ENCODE peak calls at places on chromosome 20, in seven cellular contexts. I is upper lobe of right lung; X is fibroblast of the aortic adventitia; S is neural crest cell; K is nephron progenitor cell; D is tibial nerve; V is activated CD8-positive, alpha-beta T cell treated with anti-CD3 and anti-CD28 coated beads for 36 hours. O is an unnamed sample.

GRCh38 chr20:18254615-18255014 is 33.7 kb upstream of the ZNF133 start:
- DNase-seq in S (no peak), I (no peak), X (no peak), V (no peak), D (no peak), K (no peak), O (no peak)

GRCh38 chr20:57329608-57330221 is at the start of gene SPO11:
- DNase-seq in K (peak), V (no peak), D (no peak), X (no peak), I (no peak), S (peak), O (no peak)

GRCh38 chr20:11906626-11907480 is 10.8 kb upstream of the BTBD3 start:
- DNase-seq in S (no peak), I (no peak), K (no peak), D (no peak), X (no peak), V (no peak), O (no peak)

GRCh38 chr20:57990396-57990987 is 238.0 kb downstream of the ANKRD60 start:
- DNase-seq in S (no peak), I (no peak), V (no peak), D (peak), K (no peak), X (peak), O (no peak)

GRCh38 chr20:25984933-25985332 is 288.3 kb upstream of the ZNF337 start:
- DNase-seq in V (peak), K (no peak), S (no peak), D (no peak), I (peak), X (no peak), O (peak)

GRCh38 chr20:37907677-37908397 is 4.9 kb downstream of the VSTM2L start:
- DNase-seq in X (peak), S (peak), I (no peak), V (no peak), D (no peak), K (peak), O (no peak)

GRCh38 chr20:14360386-14360785 is 23.0 kb upstream of the FLRT3 start:
- DNase-seq in D (no peak), S (no peak), V (no peak), K (no peak), I (no peak), X (peak), O (no peak)

GRCh38 chr20:50628326-50628725 is 63.0 kb downstream of the RIPOR3 start:
- DNase-seq in D (no peak), V (no peak), I (no peak), X (no peak), K (no peak), S (no peak), O (peak)

GRCh38 chr20:59525500-59526241 is 78.7 kb upstream of the PHACTR3 start:
- DNase-seq in D (peak), X (peak), S (peak), K (peak), I (peak), V (peak), O (peak)

GRCh38 chr20:32437391-32438074 is 79.4 kb downstream of the ASXL1 start:
- DNase-seq in D (no peak), I (no peak), K (no peak), V (peak), S (no peak), X (no peak), O (no peak)

GRCh38 chr20:5127204-5127858 is 523 bp downstream of the CDS2 start:
- DNase-seq in D (peak), K (peak), X (peak), S (peak), I (peak), V (peak), O (no peak)

GRCh38 chr20:43691928-43692524 is 25.1 kb downstream of the MYBL2 start:
- DNase-seq in S (peak), V (peak), I (no peak), D (peak), X (peak), K (peak), O (peak)

GRCh38 chr20:43699941-43700565 is 26.7 kb downstream of the GTSF1L start:
- DNase-seq in S (no peak), K (no peak), V (no peak), I (no peak), D (no peak), X (no peak), O (no peak)

GRCh38 chr20:43690943-43691598 is 24.2 kb downstream of the MYBL2 start:
- DNase-seq in X (no peak), D (no peak), K (no peak), V (no peak), S (no peak), I (no peak), O (no peak)

GRCh38 chr20:43694763-43695162 is 27.8 kb downstream of the MYBL2 start:
- DNase-seq in D (no peak), V (no peak), S (no peak), X (no peak), I (no peak), K (no peak), O (no peak)

GRCh38 chr20:43695571-43695970 is 28.7 kb downstream of the MYBL2 start:
- DNase-seq in S (no peak), V (no peak), I (no peak), D (no peak), X (no peak), K (no peak), O (no peak)
- TF ChIP-seq CTCF in S (no peak), V (no peak), I (no peak), D (no peak), X (no peak), K (no peak), O (no peak)

DNA sequence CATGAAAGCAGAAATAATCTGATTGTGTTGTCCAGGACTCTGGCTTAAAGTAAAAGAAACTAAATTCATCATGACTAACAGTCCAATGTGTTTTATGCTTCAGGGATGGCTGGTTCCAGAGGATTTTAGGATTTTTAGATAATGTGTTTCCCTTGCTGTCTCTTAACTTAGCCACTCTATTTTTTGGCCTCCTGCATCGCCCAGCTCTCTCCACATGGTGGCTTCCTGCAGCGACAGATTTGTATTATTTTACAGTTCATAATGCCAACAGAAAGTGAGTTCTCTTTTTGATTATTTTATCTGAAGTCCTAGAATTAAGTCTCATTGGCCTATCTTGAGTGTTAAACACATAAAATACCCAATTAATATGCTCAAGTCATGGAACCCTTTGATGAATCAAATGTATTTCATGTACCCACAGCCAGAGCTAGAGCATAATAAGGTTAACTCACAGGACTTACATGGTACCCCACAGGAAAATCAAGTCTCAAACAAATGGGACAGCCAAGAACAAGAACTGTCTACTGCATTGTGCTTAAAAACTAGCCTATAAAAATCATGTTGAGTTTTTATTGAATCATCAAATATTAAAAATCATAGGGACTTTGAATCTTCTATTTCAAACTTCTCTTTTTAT is 582.5 kb downstream of the DOK5 start:
- DNase-seq in D (no peak), I (no peak), S (no peak), V (no peak), K (no peak), X (no peak), O (no peak)
- TF ChIP-seq CTCF in D (no peak), I (peak), S (peak), V (no peak), K (peak), X (no peak), O (no peak)

GRCh38 chr20:33835773-33836172 is 24.6 kb downstream of the CHMP4B start:
- DNase-seq in S (no peak), K (no peak), X (peak), I (no peak), V (no peak), D (peak), O (no peak)

GRCh38 chr20:33839591-33839990 is 28.4 kb downstream of the CHMP4B start:
- DNase-seq in I (no peak), D (no peak), S (no peak), X (no peak), K (no peak), V (no peak), O (no peak)

GRCh38 chr20:33837096-33837830 is 26.1 kb downstream of the CHMP4B start:
- DNase-seq in S (no peak), I (no peak), V (no peak), K (no peak), D (no peak), X (no peak), O (no peak)

GRCh38 chr20:33840759-33841438 is 29.8 kb downstream of the CHMP4B start:
- DNase-seq in X (no peak), K (no peak), I (no peak), S (no peak), V (no peak), D (no peak), O (no peak)

GRCh38 chr20:33838035-33838864 is 27.1 kb downstream of the CHMP4B start:
- DNase-seq in V (no peak), D (no peak), I (no peak), K (no peak), X (no peak), S (no peak), O (no peak)
- TF ChIP-seq CTCF in V (no peak), D (no peak), I (no peak), K (no peak), X (no peak), S (peak), O (peak)

GRCh38 chr20:3696200-3696599 is 14.4 kb upstream of the ADAM33 start:
- DNase-seq in V (peak), X (no peak), I (no peak), S (no peak), D (no peak), K (no peak), O (no peak)
- TF ChIP-seq CTCF in V (peak), X (peak), I (peak), S (peak), D (no peak), K (no peak), O (peak)

DNA sequence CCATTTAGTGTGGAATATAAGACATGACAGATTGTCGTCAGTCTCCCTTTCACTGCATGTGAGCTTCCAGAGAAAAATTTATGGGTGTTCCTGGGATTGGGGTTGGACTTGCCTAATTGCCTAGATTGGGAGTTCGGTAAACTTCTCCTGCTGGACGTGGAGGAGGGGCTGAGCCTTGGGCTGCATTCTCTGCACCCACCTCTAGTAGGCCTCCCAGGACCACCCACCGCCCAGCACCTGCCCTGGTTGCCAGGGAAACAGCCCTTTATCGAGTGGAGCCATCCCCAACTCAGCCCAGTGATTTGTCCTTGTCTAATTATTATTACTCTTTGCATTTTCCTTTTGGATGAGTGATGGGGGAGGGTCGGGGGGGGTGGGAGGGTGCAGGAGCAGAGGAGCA is 104.3 kb downstream of the DHX35 start:
- DNase-seq in S (peak), X (no peak), K (peak), V (no peak), D (no peak), I (no peak), O (no peak)
- TF ChIP-seq CTCF in S (peak), X (no peak), K (peak), V (no peak), D (no peak), I (no peak), O (no peak)

GRCh38 chr20:62516345-62516744 is 40.5 kb upstream of the GATA5 start:
- DNase-seq in I (no peak), V (no peak), X (no peak), K (no peak), S (no peak), D (no peak), O (no peak)

GRCh38 chr20:62517168-62517567 is 41.4 kb upstream of the GATA5 start:
- DNase-seq in K (no peak), X (no peak), I (no peak), D (no peak), V (no peak), S (no peak), O (no peak)

GRCh38 chr20:62515280-62515679 is 39.5 kb upstream of the GATA5 start:
- DNase-seq in I (no peak), S (no peak), K (no peak), X (no peak), V (no peak), D (no peak), O (no peak)

GRCh38 chr20:62513991-62514390 is 38.2 kb upstream of the GATA5 start:
- DNase-seq in K (no peak), X (no peak), V (no peak), D (no peak), S (no peak), I (no peak), O (no peak)

DNA sequence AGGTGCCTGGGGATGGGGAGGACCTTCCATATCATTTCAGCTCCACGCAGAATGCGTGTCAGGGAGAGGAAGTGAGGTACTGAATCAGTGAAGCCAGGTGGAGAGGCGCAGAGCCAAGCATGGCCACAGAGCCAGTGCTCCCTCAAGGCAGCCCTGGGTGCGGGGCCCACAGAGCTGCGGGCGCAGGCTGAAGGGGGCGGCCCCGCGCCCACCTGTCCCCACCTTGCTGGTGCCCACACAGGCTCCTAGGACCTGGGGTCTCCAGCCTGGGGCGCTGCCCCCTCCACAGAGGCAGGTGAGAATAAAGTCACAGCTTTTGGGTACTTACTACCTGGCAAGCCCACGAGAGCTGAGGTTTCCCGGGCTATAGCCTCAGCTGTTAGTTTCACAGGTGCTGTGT is 40.0 kb upstream of the GATA5 start:
- DNase-seq in I (no peak), S (no peak), X (no peak), K (no peak), D (no peak), V (no peak), O (no peak)
- TF ChIP-seq CTCF in I (no peak), S (no peak), X (no peak), K (no peak), D (no peak), V (no peak), O (no peak)

DNA sequence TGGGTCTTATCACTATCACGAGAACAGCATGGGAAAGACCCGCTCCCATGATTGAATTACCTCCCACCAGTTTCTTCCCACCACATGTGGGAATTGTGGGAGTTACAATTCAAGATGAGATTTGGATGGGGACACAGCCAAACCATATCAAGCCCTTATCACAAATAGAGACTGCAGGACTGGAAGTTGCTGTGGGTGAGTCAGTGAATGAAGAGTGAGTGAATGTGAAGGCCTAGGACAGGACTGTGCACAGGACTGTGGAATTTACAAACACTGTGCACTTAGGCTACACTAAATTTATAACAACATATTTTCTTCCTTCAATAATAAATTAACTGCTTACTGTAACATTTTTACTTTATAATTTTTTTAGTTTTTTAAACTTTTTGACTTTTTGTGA is 30.2 kb upstream of the BCAS1 start:
- DNase-seq in S (no peak), I (no peak), X (no peak), V (no peak), D (no peak), K (no peak), O (no peak)
- TF ChIP-seq CTCF in S (no peak), I (no peak), X (no peak), V (no peak), D (no peak), K (no peak), O (no peak)

GRCh38 chr20:23061713-23062561 is 12.5 kb upstream of the THBD start:
- DNase-seq in X (peak), K (no peak), I (no peak), V (no peak), S (no peak), D (no peak), O (no peak)
- TF ChIP-seq CTCF in X (peak), K (peak), I (peak), V (no peak), S (peak), D (peak), O (no peak)

O was measured in D721Med.